ENCODE peak calls at places on chromosomes 7 and 10, in four cellular contexts. One of them, this sample, is unnamed.

GRCh38 chr7:135467207-135467711 is 42.6 kb downstream of the CNOT4 start:
- DNase-seq in H1: no peak
- DNase-seq in Caco-2: peak
- DNase-seq in cardiac muscle cell: no peak
- DNase-seq in this sample: no peak

GRCh38 chr7:28695300-28696261 is 262.5 kb downstream of the TRIL start:
- DNase-seq in H1: no peak
- DNase-seq in Caco-2: no peak
- DNase-seq in cardiac muscle cell: no peak
- DNase-seq in this sample: no peak

GRCh38 chr10:70169661-70170364 is 501 bp downstream of the SAR1A start:
- DNase-seq in H1: no peak
- DNase-seq in Caco-2: peak
- DNase-seq in cardiac muscle cell: peak
- DNase-seq in this sample: no peak

GRCh38 chr7:14600766-14601367 is 301.7 kb downstream of the DGKB start:
- DNase-seq in H1: no peak
- DNase-seq in Caco-2: no peak
- DNase-seq in cardiac muscle cell: no peak
- DNase-seq in this sample: no peak

GRCh38 chr10:76444034-76444800 is 1012.8 kb downstream of the LRMDA start:
- DNase-seq in H1: no peak
- DNase-seq in Caco-2: no peak
- DNase-seq in cardiac muscle cell: peak
- DNase-seq in this sample: no peak

GRCh38 chr10:77179015-77179695 is 458.5 kb downstream of the KCNMA1 start:
- DNase-seq in H1: no peak
- DNase-seq in Caco-2: no peak
- DNase-seq in cardiac muscle cell: peak
- DNase-seq in this sample: peak

GRCh38 chr10:132420469-132421376 is 23.7 kb downstream of the PWWP2B start:
- DNase-seq in H1: no peak
- DNase-seq in Caco-2: no peak
- DNase-seq in cardiac muscle cell: no peak
- DNase-seq in this sample: peak

GRCh38 chr7:66366701-66367100 is 161.6 kb downstream of the TPST1 start:
- DNase-seq in H1: no peak
- DNase-seq in Caco-2: no peak
- DNase-seq in cardiac muscle cell: no peak
- DNase-seq in this sample: no peak

GRCh38 chr10:70441161-70441876 is at the start of gene NODAL:
- DNase-seq in H1: no peak
- DNase-seq in Caco-2: no peak
- DNase-seq in cardiac muscle cell: no peak
- DNase-seq in this sample: no peak

GRCh38 chr10:75944061-75944460 is 512.6 kb downstream of the LRMDA start:
- DNase-seq in H1: no peak
- DNase-seq in Caco-2: no peak
- DNase-seq in cardiac muscle cell: no peak
- DNase-seq in this sample: no peak

GRCh38 chr10:121735248-121735647 is 137.0 kb upstream of the FGFR2 start:
- DNase-seq in H1: no peak
- DNase-seq in Caco-2: no peak
- DNase-seq in cardiac muscle cell: no peak
- DNase-seq in this sample: no peak

GRCh38 chr10:15460661-15461060 is 89.6 kb upstream of the FAM171A1 start:
- DNase-seq in H1: no peak
- DNase-seq in Caco-2: no peak
- DNase-seq in cardiac muscle cell: no peak
- DNase-seq in this sample: no peak

GRCh38 chr7:96157856-96158255 is 164.0 kb downstream of the SLC25A13 start:
- DNase-seq in H1: no peak
- DNase-seq in Caco-2: no peak
- DNase-seq in cardiac muscle cell: no peak
- DNase-seq in this sample: no peak

GRCh38 chr10:123417414-123417813 is 248.7 kb upstream of the GPR26 start:
- DNase-seq in H1: no peak
- DNase-seq in Caco-2: no peak
- DNase-seq in cardiac muscle cell: no peak
- DNase-seq in this sample: no peak

GRCh38 chr10:112286837-112287818 is 3.9 kb downstream of the TECTB start:
- DNase-seq in H1: no peak
- DNase-seq in Caco-2: no peak
- DNase-seq in cardiac muscle cell: no peak
- DNase-seq in this sample: peak

GRCh38 chr10:43376828-43377227 is 5.4 kb downstream of the FXYD4 start:
- DNase-seq in H1: no peak
- DNase-seq in Caco-2: no peak
- DNase-seq in cardiac muscle cell: no peak
- DNase-seq in this sample: no peak

GRCh38 chr10:52644678-52645434 is 127.7 kb downstream of the MBL2 start:
- DNase-seq in H1: no peak
- DNase-seq in Caco-2: peak
- DNase-seq in cardiac muscle cell: peak
- DNase-seq in this sample: no peak

GRCh38 chr7:141231018-141231792 is 157.3 kb downstream of the TMEM178B start:
- DNase-seq in H1: peak
- DNase-seq in Caco-2: peak
- DNase-seq in cardiac muscle cell: peak
- DNase-seq in this sample: peak

GRCh38 chr7:139915301-139915863 is 86.3 kb downstream of the TBXAS1 start:
- DNase-seq in H1: no peak
- DNase-seq in Caco-2: no peak
- DNase-seq in cardiac muscle cell: no peak
- DNase-seq in this sample: no peak

GRCh38 chr10:80473096-80473657 is 19.1 kb downstream of the TSPAN14 start:
- DNase-seq in H1: no peak
- DNase-seq in Caco-2: no peak
- DNase-seq in cardiac muscle cell: no peak
- DNase-seq in this sample: no peak

GRCh38 chr7:112503361-112504023 is 22.7 kb downstream of the LSMEM1 start:
- DNase-seq in H1: no peak
- DNase-seq in Caco-2: no peak
- DNase-seq in cardiac muscle cell: no peak
- DNase-seq in this sample: no peak

GRCh38 chr10:45302573-45302972 is 12.8 kb downstream of the OR13A1 start:
- DNase-seq in H1: no peak
- DNase-seq in Caco-2: no peak
- DNase-seq in cardiac muscle cell: no peak
- DNase-seq in this sample: no peak

GRCh38 chr10:49288341-49289065 is 10.5 kb upstream of the C10orf71 start:
- DNase-seq in H1: no peak
- DNase-seq in Caco-2: no peak
- DNase-seq in cardiac muscle cell: no peak
- DNase-seq in this sample: no peak

GRCh38 chr10:125774144-125774543 is 1.5 kb downstream of the MMP21 start:
- DNase-seq in H1: no peak
- DNase-seq in Caco-2: no peak
- DNase-seq in cardiac muscle cell: no peak
- DNase-seq in this sample: no peak

DNA sequence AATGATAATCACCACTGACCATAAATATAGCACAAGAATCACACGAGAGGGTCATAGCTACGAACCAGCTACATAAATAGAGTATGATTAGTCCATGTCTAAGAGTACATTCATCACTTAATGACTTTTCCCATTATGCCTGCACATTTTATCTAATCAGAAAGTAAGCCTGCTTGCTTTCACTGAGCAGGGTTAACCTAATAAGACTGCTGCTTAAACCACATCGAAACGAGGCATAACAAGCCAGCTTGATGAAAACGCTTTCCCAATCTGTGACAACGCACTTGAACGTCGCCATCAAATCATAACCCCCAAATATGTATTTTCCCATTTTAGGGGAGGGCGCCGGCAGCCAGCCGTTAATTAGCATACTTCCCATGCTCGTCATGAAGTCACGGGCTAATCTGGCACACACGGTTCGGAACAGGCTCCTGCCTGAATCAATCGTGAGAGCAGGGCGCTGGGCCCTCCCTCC is 71.5 kb downstream of the EBF3 start:
- DNase-seq in H1: no peak
- DNase-seq in Caco-2: no peak
- DNase-seq in cardiac muscle cell: peak
- DNase-seq in this sample: no peak
- H3K4me3 ChIP-seq in H1: no peak
- H3K4me3 ChIP-seq in Caco-2: no peak
- H3K4me3 ChIP-seq in cardiac muscle cell: no peak
- H3K4me3 ChIP-seq in this sample: no peak

DNA sequence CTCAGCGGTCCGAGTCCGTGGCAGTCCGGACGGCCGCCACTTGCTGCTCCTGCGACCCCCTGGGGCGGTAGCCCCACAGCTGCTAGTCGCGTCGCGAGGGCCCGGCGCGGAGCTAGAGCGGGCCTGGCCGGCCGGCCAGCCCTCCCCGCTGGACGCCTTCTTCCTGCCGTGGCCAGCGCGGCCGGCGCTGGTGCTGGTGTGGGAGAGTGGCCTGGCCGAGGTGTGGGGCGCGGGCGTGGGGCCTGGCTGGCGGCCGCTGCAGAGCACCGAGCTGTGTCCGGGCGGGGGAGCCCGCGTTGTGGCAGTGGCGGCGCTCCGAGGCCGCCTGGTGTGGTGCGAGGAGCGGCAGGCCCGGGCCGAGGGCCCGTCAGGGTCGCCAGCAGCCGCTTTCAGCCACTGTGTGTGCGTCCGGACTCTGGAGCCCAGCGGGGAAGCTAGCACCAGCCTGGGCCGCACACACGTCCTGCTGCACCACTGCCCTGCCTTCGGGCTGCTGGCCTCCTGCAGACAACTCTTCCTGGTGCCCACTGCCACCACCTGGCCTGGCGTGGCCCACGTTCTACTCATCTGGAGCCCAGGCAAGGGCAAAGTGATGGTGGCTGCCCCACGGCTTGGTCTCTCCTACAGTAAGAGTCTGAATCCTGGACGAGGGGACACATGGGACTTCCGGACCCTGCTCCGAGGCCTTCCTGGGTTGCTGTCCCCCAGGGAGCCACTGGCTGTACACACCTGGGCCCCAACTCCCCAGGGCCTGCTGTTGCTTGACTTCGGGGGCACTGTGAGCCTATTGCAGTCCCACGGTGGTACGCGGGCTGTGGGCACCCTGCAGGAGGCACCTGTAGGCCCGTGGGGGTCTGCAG is 642 bp downstream of the HPS6 start:
- DNase-seq in H1: no peak
- DNase-seq in Caco-2: peak
- DNase-seq in cardiac muscle cell: peak
- DNase-seq in this sample: no peak
- TF ChIP-seq CTCF in H1: no peak
- TF ChIP-seq CTCF in Caco-2: no peak
- TF ChIP-seq CTCF in cardiac muscle cell: no peak
- TF ChIP-seq CTCF in this sample: peak

DNA sequence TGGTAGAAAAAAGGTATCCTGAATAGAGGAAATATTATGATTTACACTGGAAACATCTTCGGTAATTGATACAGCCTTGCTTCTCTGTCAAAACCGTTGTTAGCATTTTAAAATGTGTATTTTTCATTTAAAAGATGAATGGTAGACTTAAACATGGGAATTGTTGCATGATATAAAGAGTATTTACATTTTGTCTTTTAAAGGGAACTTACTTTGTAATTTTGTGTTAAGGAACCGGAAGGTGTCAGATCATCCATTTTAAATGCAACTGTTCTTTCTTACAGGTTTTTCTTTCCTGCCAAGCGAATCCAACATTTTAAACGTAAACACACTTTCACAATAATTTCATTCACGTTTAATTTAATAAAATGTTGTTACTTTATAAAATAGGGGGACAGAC is 1.8 kb upstream of the IGF2BP3 start:
- DNase-seq in H1: no peak
- DNase-seq in Caco-2: no peak
- DNase-seq in cardiac muscle cell: no peak
- DNase-seq in this sample: no peak
- H3K4me3 ChIP-seq in H1: peak
- H3K4me3 ChIP-seq in Caco-2: peak
- H3K4me3 ChIP-seq in cardiac muscle cell: peak
- H3K4me3 ChIP-seq in this sample: no peak

DNA sequence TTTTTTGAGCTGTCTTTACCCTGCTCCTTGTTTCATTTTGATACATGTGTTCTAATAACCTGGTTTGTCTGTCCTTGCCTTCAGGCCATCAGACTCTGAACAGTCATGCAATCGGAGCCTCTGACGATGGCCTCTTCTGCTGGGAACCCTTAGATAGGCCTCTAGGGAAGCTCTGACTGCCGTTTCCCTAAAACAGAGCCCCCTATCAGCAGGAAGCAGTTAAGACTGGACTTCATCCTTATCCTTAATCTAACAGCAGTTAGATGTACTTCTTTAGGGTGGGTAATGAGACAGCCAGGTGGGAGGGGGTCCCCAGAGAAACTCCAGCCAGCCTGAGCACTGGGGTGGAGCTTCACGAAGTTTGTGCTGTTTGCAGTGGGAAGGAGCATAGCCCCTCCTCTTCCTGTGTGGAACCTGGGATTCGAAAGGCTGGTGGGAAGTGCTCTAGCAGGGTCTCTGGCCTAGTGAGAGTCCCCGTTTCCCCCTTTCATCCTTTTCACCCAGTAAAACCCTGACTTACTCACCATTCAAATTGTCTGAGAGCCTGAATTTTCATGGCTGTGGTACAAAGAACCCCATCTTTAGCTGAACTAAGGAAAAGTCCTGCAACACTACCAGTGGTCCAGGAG is 28.4 kb upstream of the SORCS3 start:
- DNase-seq in H1: no peak
- DNase-seq in Caco-2: no peak
- DNase-seq in cardiac muscle cell: no peak
- DNase-seq in this sample: no peak
- TF ChIP-seq CTCF in H1: peak
- TF ChIP-seq CTCF in Caco-2: no peak
- TF ChIP-seq CTCF in cardiac muscle cell: no peak
- TF ChIP-seq CTCF in this sample: no peak